ENCODE peak calls at places on chromosomes 16 and 17, in five cellular contexts. F is HFF-Myc; V is stimulated activated CD4-positive, alpha-beta T cell treated with anti-CD3 and anti-CD28 coated beads, TNF-alpha, amount 100 ng/mL, for 4 hours; E is bronchial epithelial cell; I is ACHN. Z is an unnamed sample.

GRCh38 chr16:1691956-1692355 is 13.9 kb downstream of the JPT2 start:
- DNase-seq in F (no peak), V (no peak), E (peak; percentile 91), I (peak; percentile 92), Z (no peak)

GRCh38 chr17:34652001-34652400 is 72.6 kb downstream of the TMEM132E start:
- DNase-seq in F (no peak), V (no peak), E (no peak), I (no peak), Z (no peak)

GRCh38 chr16:23999663-24000062 is 163.9 kb downstream of the PRKCB start:
- DNase-seq in F (no peak), V (no peak), E (no peak), I (no peak), Z (no peak)

GRCh38 chr16:75062944-75063444 is 53.6 kb downstream of the LDHD start:
- DNase-seq in F (no peak), V (no peak), E (no peak), I (no peak), Z (no peak)

GRCh38 chr17:40178021-40178601 is 841 bp downstream of the RAPGEFL1 start:
- DNase-seq in F (no peak), V (no peak), E (no peak), I (no peak), Z (no peak)

GRCh38 chr16:457732-458400 is 32.4 kb downstream of the RAB11FIP3 start:
- DNase-seq in F (no peak), V (no peak), E (no peak), I (no peak), Z (peak; percentile 78)

GRCh38 chr16:90077757-90078593 is 844 bp upstream of the PRDM7 start:
- DNase-seq in F (no peak), V (no peak), E (peak; percentile 7), I (peak; percentile 46), Z (no peak)

GRCh38 chr17:71032746-71033273 is 863.5 kb downstream of the KCNJ2 start:
- DNase-seq in F (no peak), V (no peak), E (no peak), I (no peak), Z (no peak)

GRCh38 chr17:79212150-79213087 is 137.8 kb downstream of the ENGASE start:
- DNase-seq in F (no peak), V (no peak), E (no peak), I (no peak), Z (no peak)

GRCh38 chr17:69057280-69057679 is 3.4 kb downstream of the ABCA9 start:
- DNase-seq in F (no peak), V (no peak), E (no peak), I (no peak), Z (no peak)

GRCh38 chr16:87138316-87138715 is 178.9 kb downstream of the C16orf95 start:
- DNase-seq in F (no peak), V (no peak), E (no peak), I (no peak), Z (no peak)

GRCh38 chr17:44733753-44734152 is 25.0 kb upstream of the ADAM11 start:
- DNase-seq in F (no peak), V (no peak), E (peak; percentile 43), I (peak; percentile 41), Z (no peak)

GRCh38 chr16:20300312-20301097 is 26.8 kb downstream of the GP2 start:
- DNase-seq in F (peak; percentile 11), V (no peak), E (peak; percentile 38), I (peak; percentile 73), Z (peak; percentile 46)

GRCh38 chr17:74217036-74217725 is 3.8 kb downstream of the TTYH2 start:
- DNase-seq in F (no peak), V (no peak), E (no peak), I (no peak), Z (no peak)

GRCh38 chr16:79599256-79599836 is 1.2 kb downstream of the MAF start:
- DNase-seq in F (no peak), V (no peak), E (no peak), I (no peak), Z (no peak)

GRCh38 chr17:71208111-71208704 is 912.6 kb upstream of the SOX9 start:
- DNase-seq in F (no peak), V (no peak), E (peak; percentile 100), I (no peak), Z (no peak)

GRCh38 chr16:58127033-58127556 is 2.1 kb downstream of the CFAP20 start:
- DNase-seq in F (peak; percentile 54), V (no peak), E (peak; percentile 37), I (no peak), Z (no peak)

GRCh38 chr17:78951967-78952551 is 26.9 kb upstream of the TIMP2 start:
- DNase-seq in F (no peak), V (no peak), E (no peak), I (no peak), Z (no peak)

GRCh38 chr16:79593074-79593531 is 7.4 kb downstream of the MAF start:
- DNase-seq in F (no peak), V (no peak), E (no peak), I (no peak), Z (no peak)

GRCh38 chr17:44781553-44782348 is 23.0 kb downstream of the ADAM11 start:
- DNase-seq in F (no peak), V (no peak), E (no peak), I (no peak), Z (no peak)

GRCh38 chr17:49230636-49231562 is at the start of gene PHOSPHO1:
- DNase-seq in F (no peak), V (peak; percentile 69), E (peak; percentile 52), I (peak; percentile 85), Z (peak; percentile 67)

GRCh38 chr16:89425523-89425922 is 64.8 kb downstream of the ANKRD11 start:
- DNase-seq in F (no peak), V (no peak), E (no peak), I (no peak), Z (no peak)

GRCh38 chr16:51508813-51509212 is 357.7 kb upstream of the SALL1 start:
- DNase-seq in F (peak; percentile 62), V (no peak), E (no peak), I (no peak), Z (no peak)

GRCh38 chr16:1100084-1100800 is 4.2 kb upstream of the C1QTNF8 start:
- DNase-seq in F (no peak), V (no peak), E (no peak), I (no peak), Z (no peak)

GRCh38 chr17:55845385-55845784 is 94.5 kb downstream of the PCTP start:
- DNase-seq in F (peak; percentile 4), V (no peak), E (no peak), I (no peak), Z (peak; percentile 10)

GRCh38 chr17:43908111-43908721 is 880 bp upstream of the MPP2 start:
- DNase-seq in F (no peak), V (no peak), E (peak; percentile 47), I (no peak), Z (peak; percentile 92)

GRCh38 chr16:81841709-81842108 is 62.6 kb downstream of the PLCG2 start:
- DNase-seq in F (no peak), V (no peak), E (no peak), I (no peak), Z (no peak)

GRCh38 chr16:30761427-30761927 is 385 bp downstream of the CFAP119 start:
- DNase-seq in F (no peak), V (no peak), E (peak; percentile 39), I (peak; percentile 40), Z (no peak)

GRCh38 chr17:55163408-55163807 is 101.4 kb upstream of the HLF start:
- DNase-seq in F (no peak), V (no peak), E (no peak), I (no peak), Z (no peak)

GRCh38 chr16:85846461-85846860 is 47.0 kb downstream of the COX4I1 start:
- DNase-seq in F (no peak), V (no peak), E (no peak), I (no peak), Z (no peak)

Z was measured in globus pallidus.